ENCODE peak calls at places on chromosome X, in nine cellular contexts. X is NB4; P is progenitor cell of endocrine pancreas; W is activated CD8-positive, alpha-beta T cell treated with anti-CD3 and anti-CD28 coated beads for 36 hours; G is GM23338; R is mammary epithelial cell; Z is GM13977; K is GM20000; C is gastrocnemius medialis. D is an unnamed sample.

GRCh38 chrX:103847174-103847870 is 15.3 kb upstream of the RAB9B start:
- DNase-seq in X (peak; percentile 1), P (no peak), W (no peak), G (no peak), R (peak; percentile 84), Z (no peak), K (no peak), C (no peak), D (no peak)

GRCh38 chrX:140572724-140573123 is 67.9 kb upstream of the SOX3 start:
- DNase-seq in X (peak; percentile 57), P (peak; percentile 34), W (peak; percentile 20), G (peak; percentile 64), R (peak; percentile 14), Z (peak; percentile 31), K (peak; percentile 6), C (no peak), D (peak; percentile 23)

GRCh38 chrX:103464774-103465117 is 54.5 kb downstream of the RAB40A start:
- DNase-seq in X (peak; percentile 63), P (peak; percentile 54), W (peak; percentile 87), G (peak; percentile 75), R (peak; percentile 66), Z (peak; percentile 34), K (peak; percentile 32), C (peak; percentile 5), D (peak; percentile 32)

GRCh38 chrX:120457766-120458180 is 11.3 kb downstream of the LAMP2 start:
- DNase-seq in X (peak; percentile 78), P (no peak), W (no peak), G (no peak), R (peak; percentile 98), Z (peak; percentile 34), K (peak; percentile 9), C (no peak), D (peak; percentile 22)

GRCh38 chrX:65821721-65822496 is 154.5 kb downstream of the MSN start:
- DNase-seq in X (no peak), P (no peak), W (peak; percentile 49), G (peak; percentile 50), R (no peak), Z (peak; percentile 5), K (peak; percentile 11), C (no peak), D (peak; percentile 30)

GRCh38 chrX:1453951-1454785 is 1.5 kb upstream of the ASMTL start:
- DNase-seq in X (peak; percentile 82), P (peak; percentile 82), W (peak; percentile 95), G (peak; percentile 93), R (peak; percentile 67), Z (peak; percentile 82), K (peak; percentile 83), C (peak; percentile 57), D (peak; percentile 86)

GRCh38 chrX:8042304-8042703 is 115.1 kb upstream of the PNPLA4 start:
- DNase-seq in X (peak; percentile 7), P (no peak), W (no peak), G (peak; percentile 40), R (peak; percentile 26), Z (no peak), K (no peak), C (no peak), D (no peak)

GRCh38 chrX:37846141-37846540 is 1.2 kb downstream of the DYNLT3 start:
- DNase-seq in X (peak; percentile 15), P (no peak), W (peak; percentile 5), G (no peak), R (peak; percentile 73), Z (no peak), K (no peak), C (no peak), D (no peak)

GRCh38 chrX:146433771-146434170 is 375.8 kb upstream of the CXorf51B start:
- DNase-seq in X (no peak), P (no peak), W (no peak), G (no peak), R (no peak), Z (no peak), K (no peak), C (no peak), D (no peak)

GRCh38 chrX:130981836-130982235 is 76.3 kb upstream of the ARHGAP36 start:
- DNase-seq in X (no peak), P (no peak), W (no peak), G (no peak), R (no peak), Z (no peak), K (no peak), C (no peak), D (no peak)

GRCh38 chrX:106862972-106863688 is 40.0 kb downstream of the RIPPLY1 start:
- DNase-seq in X (peak; percentile 17), P (no peak), W (peak; percentile 26), G (peak; percentile 62), R (peak; percentile 24), Z (peak; percentile 26), K (peak; percentile 2), C (no peak), D (peak; percentile 26)

DNA sequence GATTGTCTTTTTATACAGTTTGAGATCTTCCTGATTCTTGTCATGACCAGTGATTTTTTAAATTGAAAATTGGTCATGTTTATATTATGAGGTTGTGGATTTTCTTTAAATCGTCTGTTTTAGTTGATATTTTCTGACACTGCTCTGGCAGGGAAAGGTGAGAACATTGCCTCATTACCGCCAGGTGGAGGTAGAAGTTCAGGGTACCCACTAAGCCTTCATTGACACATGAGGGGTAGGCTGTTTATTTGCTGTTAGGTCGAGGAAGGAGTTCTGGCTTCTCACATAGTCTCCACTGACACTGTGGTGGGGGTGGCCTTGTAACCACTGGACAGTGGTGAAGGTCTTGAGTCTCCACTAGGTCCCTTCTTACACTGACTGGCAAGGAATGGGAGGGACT is 117.6 kb upstream of the GPR101 start:
- DNase-seq in X (no peak), P (no peak), W (no peak), G (peak; percentile 41), R (no peak), Z (no peak), K (no peak), C (no peak), D (no peak)
- TF ChIP-seq CTCF in X (no peak), P (peak; percentile 51), W (no peak), G (peak; percentile 47), R (no peak), Z (no peak), K (no peak), C (no peak), D (no peak)

GRCh38 chrX:33336783-33337182 is 125.4 kb upstream of the DMD start:
- DNase-seq in X (peak; percentile 6), P (no peak), W (no peak), G (peak; percentile 15), R (peak; percentile 44), Z (no peak), K (no peak), C (no peak), D (no peak)
- TF ChIP-seq CTCF in X (peak; percentile 14), P (peak; percentile 62), W (no peak), G (peak; percentile 43), R (peak; percentile 72), Z (peak; percentile 51), K (no peak), C (peak; percentile 38), D (peak; percentile 16)

GRCh38 chrX:109049903-109050302 is 313.5 kb upstream of the IRS4 start:
- DNase-seq in X (no peak), P (no peak), W (no peak), G (peak; percentile 45), R (no peak), Z (no peak), K (no peak), C (no peak), D (no peak)
- TF ChIP-seq CTCF in X (no peak), P (peak; percentile 51), W (no peak), G (peak; percentile 69), R (peak; percentile 47), Z (peak; percentile 30), K (no peak), C (no peak), D (no peak)

GRCh38 chrX:50206753-50207152 is 2.2 kb downstream of the CCNB3 start:
- DNase-seq in X (no peak), P (no peak), W (no peak), G (peak; percentile 46), R (no peak), Z (no peak), K (no peak), C (no peak), D (no peak)

GRCh38 chrX:50211510-50211909 is 6.9 kb downstream of the CCNB3 start:
- DNase-seq in X (peak; percentile 27), P (no peak), W (peak; percentile 8), G (peak; percentile 66), R (peak; percentile 5), Z (no peak), K (no peak), C (no peak), D (no peak)
- TF ChIP-seq CTCF in X (peak; percentile 23), P (peak; percentile 29), W (no peak), G (peak; percentile 37), R (peak; percentile 34), Z (no peak), K (no peak), C (no peak), D (no peak)

GRCh38 chrX:48472851-48473717 is 2.9 kb upstream of the FTSJ1 start:
- DNase-seq in X (no peak), P (no peak), W (no peak), G (peak; percentile 40), R (no peak), Z (no peak), K (no peak), C (no peak), D (no peak)

GRCh38 chrX:48474581-48474980 is 1.4 kb upstream of the FTSJ1 start:
- DNase-seq in X (no peak), P (no peak), W (no peak), G (no peak), R (no peak), Z (no peak), K (no peak), C (no peak), D (no peak)

GRCh38 chrX:48473718-48473990 is 2.3 kb upstream of the FTSJ1 start:
- DNase-seq in X (no peak), P (no peak), W (no peak), G (no peak), R (no peak), Z (no peak), K (no peak), C (no peak), D (no peak)

GRCh38 chrX:48475295-48475694 is 704 bp upstream of the FTSJ1 start:
- DNase-seq in X (peak; percentile 50), P (no peak), W (peak; percentile 29), G (no peak), R (no peak), Z (no peak), K (no peak), C (no peak), D (no peak)

GRCh38 chrX:48474127-48474526 is 1.9 kb upstream of the FTSJ1 start:
- DNase-seq in X (peak; percentile 69), P (no peak), W (peak; percentile 51), G (peak; percentile 44), R (no peak), Z (no peak), K (no peak), C (no peak), D (no peak)
- TF ChIP-seq CTCF in X (peak; percentile 36), P (peak; percentile 10), W (no peak), G (peak; percentile 27), R (no peak), Z (peak; percentile 52), K (no peak), C (no peak), D (peak; percentile 31)